ENCODE peak calls at places on chromosomes 7 and 10, in five cellular contexts. O is uterus; W is effector CD4-positive, alpha-beta T cell; A is neural crest cell; G is progenitor cell of endocrine pancreas. Q is an unnamed sample.

GRCh38 chr7:2626498-2627117 is 5.2 kb upstream of the TTYH3 start:
- DNase-seq in W (no peak), A (no peak), G (no peak), O (peak), Q (no peak)

GRCh38 chr10:86372119-86372784 is 5.7 kb upstream of the GRID1 start:
- DNase-seq in O (no peak), G (no peak), W (no peak), A (no peak), Q (peak)

GRCh38 chr10:11082551-11082950 is 64.9 kb downstream of the CELF2 start:
- DNase-seq in W (no peak), A (no peak), O (no peak), G (no peak), Q (no peak)

GRCh38 chr7:150397376-150398107 is 18.4 kb downstream of the ZNF775 start:
- DNase-seq in G (no peak), A (no peak), O (no peak), W (no peak), Q (no peak)

GRCh38 chr10:103192451-103193106 is 493 bp downstream of the NT5C2 start:
- DNase-seq in O (peak), G (peak), W (peak), A (peak), Q (peak)

GRCh38 chr10:86234553-86235270 is 131.9 kb downstream of the GRID1 start:
- DNase-seq in O (no peak), A (no peak), W (no peak), G (no peak), Q (no peak)

GRCh38 chr10:51244739-51245138 is 170.5 kb downstream of the PRKG1 start:
- DNase-seq in G (no peak), A (no peak), O (no peak), W (no peak), Q (no peak)

GRCh38 chr7:20998309-20998708 is 211.6 kb upstream of the SP8 start:
- DNase-seq in O (no peak), W (no peak), A (no peak), G (no peak), Q (no peak)

GRCh38 chr10:23370106-23370505 is 25.5 kb upstream of the C10orf67 start:
- DNase-seq in A (no peak), O (no peak), W (no peak), G (no peak), Q (no peak)

GRCh38 chr10:86674912-86675311 is 6.6 kb downstream of the LDB3 start:
- DNase-seq in A (no peak), W (no peak), O (no peak), G (no peak), Q (no peak)

Q was measured in tibial artery.